ENCODE peak calls at places on chromosome 9, in five cellular contexts. U, N, E, F and S are unnamed samples.

GRCh38 chr9:107039546-107039945 is 176.6 kb downstream of the ZNF462 start:
- DNase-seq in U (no peak), N (no peak), E (no peak), F (no peak), S (no peak)

GRCh38 chr9:94802795-94803194 is 76.3 kb downstream of the AOPEP start:
- DNase-seq in U (no peak), N (peak), E (peak), F (no peak), S (no peak)

GRCh38 chr9:21461377-21461776 is 20.7 kb downstream of the IFNE start:
- DNase-seq in U (no peak), N (no peak), E (no peak), F (no peak), S (no peak)

GRCh38 chr9:135376511-135377173 is 102.9 kb upstream of the PPP1R26 start:
- DNase-seq in U (no peak), N (no peak), E (no peak), F (no peak), S (no peak)

GRCh38 chr9:93450817-93451761 is at the start of gene FAM120A:
- DNase-seq in U (no peak), N (peak), E (peak), F (peak), S (peak)

GRCh38 chr9:69045821-69046220 is 10.3 kb downstream of the FXN start:
- DNase-seq in U (no peak), N (no peak), E (no peak), F (no peak), S (no peak)

GRCh38 chr9:111001471-111001870 is 36.8 kb downstream of the LPAR1 start:
- DNase-seq in U (no peak), N (no peak), E (no peak), F (no peak), S (no peak)

GRCh38 chr9:73081979-73082657 is 69.5 kb upstream of the ANXA1 start:
- DNase-seq in U (no peak), N (no peak), E (peak), F (no peak), S (no peak)

GRCh38 chr9:73143606-73144328 is 7.9 kb upstream of the ANXA1 start:
- DNase-seq in U (no peak), N (no peak), E (no peak), F (no peak), S (no peak)

GRCh38 chr9:20579544-20580309 is 42.6 kb downstream of the MLLT3 start:
- DNase-seq in U (no peak), N (no peak), E (no peak), F (no peak), S (no peak)

GRCh38 chr9:126693428-126693931 is 79.8 kb downstream of the LMX1B start:
- DNase-seq in U (no peak), N (peak), E (no peak), F (no peak), S (no peak)

GRCh38 chr9:124018731-124019697 is 7.4 kb downstream of the LHX2 start:
- DNase-seq in U (no peak), N (peak), E (no peak), F (no peak), S (no peak)

GRCh38 chr9:129435996-129436676 is 184.8 kb downstream of the C9orf50 start:
- DNase-seq in U (no peak), N (peak), E (no peak), F (no peak), S (no peak)
- TF ChIP-seq CTCF in U (no peak), N (no peak), E (no peak), F (no peak), S (no peak)

GRCh38 chr9:137143459-137143858 is 4.5 kb downstream of the GRIN1 start:
- DNase-seq in U (no peak), N (no peak), E (peak), F (no peak), S (no peak)

GRCh38 chr9:137141050-137141810 is 2.3 kb downstream of the GRIN1 start:
- DNase-seq in U (no peak), N (no peak), E (peak), F (no peak), S (no peak)

GRCh38 chr9:137140151-137141012 is 1.4 kb downstream of the GRIN1 start:
- DNase-seq in U (no peak), N (peak), E (peak), F (no peak), S (no peak)

GRCh38 chr9:137139468-137140150 is 655 bp downstream of the GRIN1 start:
- DNase-seq in U (no peak), N (peak), E (peak), F (no peak), S (no peak)

GRCh38 chr9:137141976-137142936 is 3.3 kb downstream of the GRIN1 start:
- DNase-seq in U (no peak), N (peak), E (peak), F (no peak), S (no peak)
- TF ChIP-seq CTCF in U (no peak), N (no peak), E (no peak), F (no peak), S (no peak)

DNA sequence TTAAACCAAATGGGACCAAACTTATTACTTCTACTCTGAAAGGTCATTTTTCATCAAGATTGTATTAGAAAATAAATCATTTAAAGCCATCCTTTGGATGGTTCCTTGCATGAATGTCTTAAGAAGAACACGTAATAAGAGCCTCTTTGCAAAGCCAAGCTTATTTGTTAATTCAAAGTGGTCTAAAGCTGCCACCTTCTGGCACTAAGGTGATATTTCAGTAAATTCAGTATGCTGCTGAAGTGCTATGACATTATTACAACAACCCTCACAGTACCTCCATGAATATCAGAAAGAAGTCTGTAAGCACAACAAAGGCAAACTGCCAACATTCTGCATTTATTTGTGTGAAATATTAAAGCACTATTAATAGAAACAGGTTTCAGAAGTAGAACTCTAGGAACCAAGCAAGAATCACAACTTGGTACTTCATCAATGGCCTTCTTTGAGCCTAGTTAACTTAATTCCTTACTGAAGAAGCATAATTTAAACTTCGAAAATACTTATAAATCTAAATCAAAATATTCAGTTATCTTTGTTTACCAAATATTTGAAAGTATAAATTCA is 53.1 kb upstream of the TYRP1 start:
- DNase-seq in U (no peak), N (no peak), E (no peak), F (no peak), S (no peak)
- TF ChIP-seq CTCF in U (peak), N (peak), E (peak), F (no peak), S (no peak)

DNA sequence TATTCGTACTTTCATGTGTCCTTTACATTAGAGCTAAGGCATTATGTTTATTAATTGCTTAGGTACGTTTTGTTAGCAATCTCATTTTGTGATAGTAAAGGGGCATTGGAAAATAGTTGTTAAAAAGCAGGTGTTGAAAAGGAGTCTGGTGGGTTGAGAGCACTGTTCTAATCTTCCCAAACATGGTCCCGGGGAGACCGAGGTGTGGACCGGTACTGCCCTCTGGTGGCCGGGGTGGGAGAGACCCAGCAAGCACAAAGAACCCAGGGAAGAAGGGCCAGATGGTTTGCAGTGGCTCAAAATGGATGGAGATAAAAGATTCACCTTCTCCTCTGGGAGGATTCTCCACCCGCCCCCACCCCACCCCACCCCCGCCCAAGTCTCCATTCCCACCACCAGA is 26.1 kb downstream of the IDNK start:
- DNase-seq in U (peak), N (peak), E (peak), F (no peak), S (peak)
- TF ChIP-seq CTCF in U (peak), N (peak), E (peak), F (peak), S (no peak)

GRCh38 chr9:136926154-136926704 is 18.3 kb downstream of the FBXW5 start:
- DNase-seq in U (no peak), N (no peak), E (no peak), F (no peak), S (no peak)
- TF ChIP-seq CTCF in U (no peak), N (peak), E (peak), F (no peak), S (no peak)

GRCh38 chr9:134364391-134365114 is 38.3 kb downstream of the RXRA start:
- DNase-seq in U (no peak), N (no peak), E (no peak), F (no peak), S (no peak)
- TF ChIP-seq CTCF in U (no peak), N (peak), E (peak), F (no peak), S (no peak)

DNA sequence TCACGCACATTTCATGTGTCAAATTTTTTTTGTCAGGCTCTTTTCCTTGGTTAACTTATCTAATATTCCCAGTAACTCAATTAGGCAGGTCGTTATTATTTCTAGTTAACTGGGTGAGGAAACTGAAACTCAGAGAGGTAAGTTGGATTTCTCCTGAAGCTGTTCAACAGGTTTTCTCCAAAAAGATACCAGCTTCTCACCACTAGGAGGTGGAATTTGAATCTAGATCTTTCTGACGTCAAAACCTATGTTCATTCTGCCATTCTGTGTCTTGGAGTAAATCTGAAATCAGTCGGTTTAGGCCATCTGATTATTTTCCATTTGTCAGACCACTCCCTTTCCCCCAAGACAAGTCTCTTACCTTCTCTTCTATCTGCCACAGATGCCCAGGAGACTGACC is 572.9 kb downstream of the ACTL7B start:
- DNase-seq in U (no peak), N (no peak), E (no peak), F (no peak), S (no peak)
- TF ChIP-seq CTCF in U (no peak), N (peak), E (peak), F (no peak), S (no peak)

DNA sequence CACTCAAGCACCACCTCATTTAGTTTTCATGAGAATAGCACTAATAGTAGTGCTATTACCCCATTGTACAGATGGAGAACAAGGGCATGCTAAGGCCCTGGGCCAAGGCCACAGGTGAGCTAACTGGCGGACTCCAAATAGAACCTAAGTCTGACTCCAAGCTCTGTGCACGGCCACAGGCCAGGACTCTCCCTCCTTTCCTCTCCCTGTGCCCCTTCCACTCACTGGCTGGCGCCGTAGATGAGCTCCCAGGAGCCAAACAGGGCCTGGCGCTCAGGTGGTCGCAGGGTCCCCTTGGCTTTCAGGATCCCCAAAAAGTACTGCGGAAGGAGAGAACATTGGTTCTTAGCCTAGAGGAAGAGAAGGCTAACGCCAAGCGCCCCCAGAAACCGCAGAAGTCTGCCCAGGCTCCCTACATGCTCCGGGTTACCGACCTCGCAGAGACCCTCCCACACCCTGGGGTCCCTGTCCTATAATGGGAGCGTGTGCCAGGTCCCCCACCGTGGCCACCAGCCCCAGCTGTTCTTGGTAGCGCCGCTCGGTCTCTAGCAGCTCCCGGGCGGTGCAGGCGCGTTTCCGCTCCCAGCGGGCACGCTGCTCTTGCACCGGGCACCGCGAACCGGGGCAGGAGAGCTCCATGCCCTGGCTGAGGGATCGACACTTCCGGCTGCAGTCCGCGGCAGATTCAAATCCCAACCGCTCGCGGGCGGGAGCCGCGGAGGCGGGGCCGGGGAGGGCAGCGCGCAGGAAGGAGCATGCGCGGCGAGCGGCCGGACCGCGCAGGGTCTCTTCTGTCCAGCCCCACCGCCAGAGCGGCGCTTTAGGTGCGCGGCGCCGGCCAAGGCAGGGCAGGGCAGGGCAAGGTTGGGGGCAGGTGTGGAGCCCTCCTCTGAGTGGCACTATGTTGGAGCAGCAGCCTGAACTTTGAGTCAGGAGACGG is at the start of gene ARHGEF39:
- DNase-seq in U (no peak), N (peak), E (peak), F (peak), S (peak)
- TF ChIP-seq CTCF in U (no peak), N (peak), E (peak), F (no peak), S (no peak)

GRCh38 chr9:98192503-98193335 is at the start of gene CORO2A:
- DNase-seq in U (no peak), N (peak), E (peak), F (peak), S (peak)
- TF ChIP-seq CTCF in U (no peak), N (peak), E (peak), F (peak), S (no peak)

GRCh38 chr9:70120834-70121510 is 77.3 kb downstream of the MAMDC2 start:
- DNase-seq in U (no peak), N (peak), E (no peak), F (no peak), S (no peak)
- TF ChIP-seq CTCF in U (no peak), N (peak), E (no peak), F (no peak), S (no peak)